ENCODE peak calls at places on chromosome 9, in ten cellular contexts. F is prostate gland, A is right cardiac atrium, T is heart left ventricle, U is IMR-90, O is lower lobe of right lung, I is small intestine, Y is psoas muscle, N is neuronal stem cell, Q is left ventricle myocardium inferior. V is an unnamed sample.

GRCh38 chr9:85178486-85178885 is 509.0 kb downstream of the NTRK2 start:
- DNase-seq in F (no peak), A (no peak), T (no peak), U (no peak), O (no peak), I (no peak), Y (no peak), N (no peak), Q (no peak), V (no peak)

GRCh38 chr9:125986966-125987365 is 239.8 kb downstream of the PBX3 start:
- DNase-seq in F (no peak), A (no peak), T (no peak), U (no peak), O (peak), I (no peak), Y (no peak), N (no peak), Q (no peak), V (no peak)

GRCh38 chr9:133930046-133931015 is 61.8 kb downstream of the VAV2 start:
- DNase-seq in F (no peak), A (no peak), T (no peak), U (no peak), O (no peak), I (no peak), Y (no peak), N (no peak), Q (no peak), V (no peak)

GRCh38 chr9:112811518-112811917 is 61.0 kb downstream of the SNX30 start:
- DNase-seq in F (no peak), A (no peak), T (no peak), U (no peak), O (no peak), I (no peak), Y (no peak), N (no peak), Q (no peak), V (no peak)

GRCh38 chr9:92669890-92670708 is at the start of gene IPPK:
- DNase-seq in F (peak), A (peak), T (peak), U (peak), O (peak), I (peak), Y (peak), N (peak), Q (peak), V (peak)

GRCh38 chr9:78777747-78778146 is 480.8 kb downstream of the PSAT1 start:
- DNase-seq in F (no peak), A (no peak), T (no peak), U (no peak), O (no peak), I (no peak), Y (no peak), N (no peak), Q (no peak), V (no peak)

GRCh38 chr9:110157812-110158629 is 49.9 kb downstream of the C9orf152 start:
- DNase-seq in F (no peak), A (no peak), T (no peak), U (no peak), O (no peak), I (no peak), Y (no peak), N (no peak), Q (no peak), V (no peak)

GRCh38 chr9:3479516-3480352 is 46.1 kb downstream of the RFX3 start:
- DNase-seq in F (no peak), A (no peak), T (no peak), U (no peak), O (no peak), I (no peak), Y (no peak), N (no peak), Q (no peak), V (no peak)

GRCh38 chr9:11149065-11149464 is 536.3 kb upstream of the PTPRD start:
- DNase-seq in F (no peak), A (no peak), T (no peak), U (no peak), O (no peak), I (no peak), Y (no peak), N (no peak), Q (no peak), V (no peak)

GRCh38 chr9:91075279-91075678 is 273.7 kb downstream of the SYK start:
- DNase-seq in F (no peak), A (no peak), T (no peak), U (no peak), O (no peak), I (no peak), Y (no peak), N (no peak), Q (no peak), V (no peak)

GRCh38 chr9:107328510-107328909 is 45.4 kb downstream of the RAD23B start:
- DNase-seq in F (no peak), A (no peak), T (no peak), U (no peak), O (no peak), I (no peak), Y (no peak), N (no peak), Q (no peak), V (no peak)

GRCh38 chr9:14561929-14562386 is 131.3 kb downstream of the ZDHHC21 start:
- DNase-seq in F (no peak), A (no peak), T (no peak), U (no peak), O (no peak), I (no peak), Y (no peak), N (peak), Q (no peak), V (no peak)

GRCh38 chr9:8860925-8861324 is 1061.3 kb upstream of the DMAC1 start:
- DNase-seq in F (no peak), A (no peak), T (no peak), U (peak), O (no peak), I (no peak), Y (no peak), N (no peak), Q (no peak), V (peak)

GRCh38 chr9:125659201-125659840 is 47.7 kb downstream of the MAPKAP1 start:
- DNase-seq in F (no peak), A (no peak), T (no peak), U (peak), O (no peak), I (no peak), Y (no peak), N (no peak), Q (no peak), V (peak)

GRCh38 chr9:137027369-137028012 is 546 bp downstream of the ABCA2 start:
- DNase-seq in F (no peak), A (no peak), T (no peak), U (peak), O (no peak), I (no peak), Y (no peak), N (no peak), Q (no peak), V (no peak)

GRCh38 chr9:88976186-88976887 is 14.9 kb upstream of the S1PR3 start:
- DNase-seq in F (no peak), A (no peak), T (no peak), U (no peak), O (no peak), I (no peak), Y (no peak), N (no peak), Q (no peak), V (no peak)

GRCh38 chr9:126496781-126497667 is 116.7 kb upstream of the LMX1B start:
- DNase-seq in F (no peak), A (no peak), T (no peak), U (no peak), O (peak), I (no peak), Y (no peak), N (no peak), Q (no peak), V (no peak)

GRCh38 chr9:134433101-134433500 is 106.8 kb downstream of the RXRA start:
- DNase-seq in F (peak), A (peak), T (no peak), U (peak), O (no peak), I (no peak), Y (peak), N (no peak), Q (no peak), V (no peak)

GRCh38 chr9:131809941-131810344 is 70.1 kb upstream of the RAPGEF1 start:
- DNase-seq in F (no peak), A (no peak), T (no peak), U (peak), O (no peak), I (no peak), Y (no peak), N (no peak), Q (no peak), V (peak)

GRCh38 chr9:72526901-72527800 is 5.7 kb downstream of the TMC1 start:
- DNase-seq in F (peak), A (peak), T (peak), U (peak), O (peak), I (peak), Y (peak), N (peak), Q (peak), V (peak)

GRCh38 chr9:130433168-130433946 is 11.4 kb upstream of the ASS1 start:
- DNase-seq in F (no peak), A (peak), T (peak), U (peak), O (no peak), I (no peak), Y (no peak), N (peak), Q (peak), V (peak)

GRCh38 chr9:137582286-137582860 is 3.6 kb upstream of the DPH7 start:
- DNase-seq in F (no peak), A (peak), T (peak), U (no peak), O (peak), I (no peak), Y (peak), N (no peak), Q (no peak), V (no peak)

GRCh38 chr9:95370064-95370463 is 52.6 kb upstream of the FANCC start:
- DNase-seq in F (no peak), A (no peak), T (no peak), U (peak), O (no peak), I (no peak), Y (no peak), N (no peak), Q (no peak), V (peak)

GRCh38 chr9:2281031-2281802 is 266.1 kb downstream of the SMARCA2 start:
- DNase-seq in F (no peak), A (no peak), T (no peak), U (peak), O (no peak), I (no peak), Y (no peak), N (peak), Q (no peak), V (peak)

DNA sequence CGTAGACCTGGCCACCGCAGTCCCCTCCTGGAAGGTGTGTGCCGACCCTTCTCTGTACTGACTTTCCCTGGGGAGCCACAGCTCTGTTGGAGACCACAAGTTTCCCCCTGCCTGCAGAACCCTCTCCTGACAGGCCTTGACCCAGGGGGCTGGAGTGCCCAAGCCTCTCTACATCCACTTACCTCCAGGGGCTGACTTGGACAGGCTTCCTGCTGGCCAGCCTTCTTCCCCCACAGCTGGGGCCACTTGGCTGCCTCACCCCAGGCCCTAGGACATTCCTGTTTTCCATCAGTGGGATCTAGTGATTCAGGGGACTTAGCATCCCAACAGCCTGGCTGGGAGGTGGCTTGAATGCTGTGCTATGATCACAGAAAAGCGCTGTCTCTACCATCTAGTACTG is 23.6 kb downstream of the COL15A1 start:
- DNase-seq in F (no peak), A (no peak), T (no peak), U (no peak), O (no peak), I (no peak), Y (no peak), N (no peak), Q (no peak), V (no peak)
- H3K27ac ChIP-seq in F (no peak), A (no peak), T (no peak), U (no peak), O (no peak), I (no peak), Y (no peak), N (no peak), Q (peak), V (no peak)

GRCh38 chr9:24912767-24913166 is 367.1 kb upstream of the IZUMO3 start:
- DNase-seq in F (no peak), A (no peak), T (no peak), U (no peak), O (no peak), I (no peak), Y (no peak), N (no peak), Q (no peak), V (no peak)
- H3K27ac ChIP-seq in F (no peak), A (no peak), T (no peak), U (no peak), O (no peak), I (no peak), Y (no peak), N (no peak), Q (no peak), V (no peak)

GRCh38 chr9:34457266-34458012 is 931 bp downstream of the FAM219A start:
- DNase-seq in F (peak), A (peak), T (peak), U (peak), O (peak), I (peak), Y (peak), N (peak), Q (peak), V (peak)
- H3K27ac ChIP-seq in F (peak), A (peak), T (peak), U (peak), O (peak), I (peak), Y (peak), N (no peak), Q (peak), V (peak)

DNA sequence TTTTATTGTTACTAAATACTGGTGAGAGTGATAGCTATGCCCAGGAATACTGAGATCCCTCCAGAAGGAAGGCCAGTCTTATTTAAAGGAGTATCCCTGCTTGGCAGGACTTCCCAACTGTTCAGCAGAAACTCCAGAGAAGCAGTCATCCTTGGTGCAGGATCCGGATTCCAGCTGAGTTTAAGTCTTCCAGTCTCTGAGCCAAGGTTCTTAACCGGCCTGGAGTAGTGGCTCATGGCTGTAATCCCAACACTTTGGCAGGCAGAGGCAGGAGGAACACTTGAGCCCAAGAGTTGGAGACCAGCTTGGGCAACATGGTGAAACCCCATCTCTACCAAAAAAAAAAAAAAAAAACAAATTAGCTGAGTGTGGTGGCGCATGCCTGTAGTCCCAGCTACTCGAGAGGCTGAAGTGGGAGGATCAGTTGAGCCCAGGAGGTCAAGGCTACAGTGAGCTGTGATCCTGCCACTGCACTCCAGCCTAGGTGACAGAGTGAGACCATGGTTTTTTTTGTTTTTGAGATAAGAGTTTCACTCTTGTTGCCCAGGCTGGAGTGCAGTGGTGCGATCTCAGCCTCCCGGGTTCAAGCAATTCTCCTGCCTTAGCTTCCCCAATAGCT is 7.6 kb downstream of the NAIF1 start:
- DNase-seq in F (no peak), A (no peak), T (no peak), U (no peak), O (no peak), I (no peak), Y (no peak), N (no peak), Q (no peak), V (no peak)
- H3K27ac ChIP-seq in F (no peak), A (no peak), T (no peak), U (no peak), O (peak), I (no peak), Y (no peak), N (no peak), Q (no peak), V (no peak)

DNA sequence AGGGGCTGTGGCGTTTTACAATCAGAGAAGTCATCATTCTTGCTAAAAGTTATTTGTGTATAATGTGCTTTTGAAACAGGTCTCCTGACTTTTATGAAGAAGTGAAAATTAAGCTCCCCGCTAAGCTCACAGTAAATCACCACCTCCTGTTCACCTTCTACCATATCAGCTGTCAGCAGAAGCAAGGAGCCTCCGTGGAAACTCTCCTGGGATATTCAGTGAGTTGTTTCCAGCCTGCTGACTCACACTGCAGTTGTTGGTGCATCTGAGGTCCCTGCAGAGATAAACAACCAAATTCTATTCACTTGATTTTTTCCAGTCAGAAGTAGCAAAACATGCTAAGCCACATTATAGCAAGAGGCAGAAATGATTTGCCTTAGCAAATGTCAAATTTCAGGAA is 156.7 kb downstream of the DOCK8 start:
- DNase-seq in F (no peak), A (no peak), T (no peak), U (no peak), O (no peak), I (no peak), Y (no peak), N (no peak), Q (no peak), V (no peak)
- H3K27ac ChIP-seq in F (no peak), A (no peak), T (no peak), U (no peak), O (no peak), I (no peak), Y (peak), N (no peak), Q (peak), V (no peak)

GRCh38 chr9:37083654-37084053 is 36.7 kb upstream of the ZCCHC7 start:
- DNase-seq in F (no peak), A (no peak), T (no peak), U (peak), O (no peak), I (no peak), Y (no peak), N (no peak), Q (no peak), V (no peak)

GRCh38 chr9:37082214-37082765 is 38.1 kb upstream of the ZCCHC7 start:
- DNase-seq in F (no peak), A (no peak), T (no peak), U (peak), O (no peak), I (peak), Y (no peak), N (no peak), Q (no peak), V (peak)

GRCh38 chr9:37079370-37080164 is 40.8 kb upstream of the ZCCHC7 start:
- DNase-seq in F (peak), A (peak), T (peak), U (peak), O (peak), I (peak), Y (peak), N (peak), Q (peak), V (peak)

GRCh38 chr9:37085233-37085632 is 35.1 kb upstream of the ZCCHC7 start:
- DNase-seq in F (no peak), A (no peak), T (no peak), U (no peak), O (no peak), I (no peak), Y (no peak), N (no peak), Q (no peak), V (no peak)
- H3K27ac ChIP-seq in F (no peak), A (no peak), T (no peak), U (no peak), O (no peak), I (no peak), Y (no peak), N (no peak), Q (no peak), V (no peak)